ENCODE peak calls at places on chromosomes 5 and 9, in eight cellular contexts. One of them, this sample, is unnamed.

GRCh38 chr5:149750596-149750995 is 20.5 kb downstream of the PPARGC1B start:
- DNase-seq in AG04450: no peak
- DNase-seq in heart left ventricle: peak
- DNase-seq in IMR-90: no peak
- DNase-seq in mucosa of descending colon: no peak
- DNase-seq in A549: no peak
- DNase-seq in endothelial cell of umbilical vein: no peak
- DNase-seq in GM23248: no peak
- DNase-seq in this sample: no peak

GRCh38 chr9:2276296-2276695 is 261.1 kb downstream of the SMARCA2 start:
- DNase-seq in AG04450: no peak
- DNase-seq in heart left ventricle: no peak
- DNase-seq in IMR-90: no peak
- DNase-seq in mucosa of descending colon: no peak
- DNase-seq in A549: no peak
- DNase-seq in endothelial cell of umbilical vein: no peak
- DNase-seq in GM23248: no peak
- DNase-seq in this sample: no peak

GRCh38 chr5:178496661-178497060 is 93.5 kb downstream of the COL23A1 start:
- DNase-seq in AG04450: no peak
- DNase-seq in heart left ventricle: no peak
- DNase-seq in IMR-90: no peak
- DNase-seq in mucosa of descending colon: no peak
- DNase-seq in A549: no peak
- DNase-seq in endothelial cell of umbilical vein: peak
- DNase-seq in GM23248: no peak
- DNase-seq in this sample: no peak

GRCh38 chr5:10077721-10078551 is 171.8 kb downstream of the ATPSCKMT start:
- DNase-seq in AG04450: no peak
- DNase-seq in heart left ventricle: no peak
- DNase-seq in IMR-90: peak
- DNase-seq in mucosa of descending colon: no peak
- DNase-seq in A549: no peak
- DNase-seq in endothelial cell of umbilical vein: no peak
- DNase-seq in GM23248: peak
- DNase-seq in this sample: no peak

GRCh38 chr9:64057553-64057952 is 1227.5 kb downstream of the FOXD4L5 start:
- DNase-seq in AG04450: no peak
- DNase-seq in heart left ventricle: no peak
- DNase-seq in IMR-90: no peak
- DNase-seq in mucosa of descending colon: no peak
- DNase-seq in A549: no peak
- DNase-seq in endothelial cell of umbilical vein: no peak
- DNase-seq in GM23248: no peak
- DNase-seq in this sample: no peak

GRCh38 chr5:72108200-72109050 is 1.1 kb downstream of the MAP1B start:
- DNase-seq in AG04450: no peak
- DNase-seq in heart left ventricle: peak
- DNase-seq in IMR-90: peak
- DNase-seq in mucosa of descending colon: peak
- DNase-seq in A549: peak
- DNase-seq in endothelial cell of umbilical vein: peak
- DNase-seq in GM23248: peak
- DNase-seq in this sample: peak

GRCh38 chr5:9431496-9432258 is 114.2 kb downstream of the SEMA5A start:
- DNase-seq in AG04450: no peak
- DNase-seq in heart left ventricle: no peak
- DNase-seq in IMR-90: peak
- DNase-seq in mucosa of descending colon: no peak
- DNase-seq in A549: no peak
- DNase-seq in endothelial cell of umbilical vein: no peak
- DNase-seq in GM23248: no peak
- DNase-seq in this sample: no peak

GRCh38 chr5:124394700-124395099 is 351.7 kb downstream of the ZNF608 start:
- DNase-seq in AG04450: no peak
- DNase-seq in heart left ventricle: no peak
- DNase-seq in IMR-90: no peak
- DNase-seq in mucosa of descending colon: no peak
- DNase-seq in A549: no peak
- DNase-seq in endothelial cell of umbilical vein: no peak
- DNase-seq in GM23248: no peak
- DNase-seq in this sample: no peak

GRCh38 chr5:72347801-72348305 is 27.7 kb downstream of the PTCD2 start:
- DNase-seq in AG04450: peak
- DNase-seq in heart left ventricle: no peak
- DNase-seq in IMR-90: peak
- DNase-seq in mucosa of descending colon: no peak
- DNase-seq in A549: peak
- DNase-seq in endothelial cell of umbilical vein: no peak
- DNase-seq in GM23248: peak
- DNase-seq in this sample: no peak

GRCh38 chr9:81833563-81834345 is 94.5 kb upstream of the SPATA31D4 start:
- DNase-seq in AG04450: no peak
- DNase-seq in heart left ventricle: no peak
- DNase-seq in IMR-90: peak
- DNase-seq in mucosa of descending colon: no peak
- DNase-seq in A549: no peak
- DNase-seq in endothelial cell of umbilical vein: peak
- DNase-seq in GM23248: peak
- DNase-seq in this sample: no peak

GRCh38 chr5:151151793-151152192 is 5.8 kb downstream of the ANXA6 start:
- DNase-seq in AG04450: no peak
- DNase-seq in heart left ventricle: no peak
- DNase-seq in IMR-90: peak
- DNase-seq in mucosa of descending colon: peak
- DNase-seq in A549: no peak
- DNase-seq in endothelial cell of umbilical vein: no peak
- DNase-seq in GM23248: peak
- DNase-seq in this sample: no peak

GRCh38 chr5:172102913-172103629 is 85.0 kb downstream of the STK10 start:
- DNase-seq in AG04450: peak
- DNase-seq in heart left ventricle: peak
- DNase-seq in IMR-90: peak
- DNase-seq in mucosa of descending colon: peak
- DNase-seq in A549: peak
- DNase-seq in endothelial cell of umbilical vein: peak
- DNase-seq in GM23248: peak
- DNase-seq in this sample: no peak

GRCh38 chr5:14090290-14090689 is 52.9 kb upstream of the TRIO start:
- DNase-seq in AG04450: no peak
- DNase-seq in heart left ventricle: no peak
- DNase-seq in IMR-90: no peak
- DNase-seq in mucosa of descending colon: no peak
- DNase-seq in A549: no peak
- DNase-seq in endothelial cell of umbilical vein: no peak
- DNase-seq in GM23248: no peak
- DNase-seq in this sample: no peak

GRCh38 chr9:14522627-14523379 is 170.4 kb downstream of the ZDHHC21 start:
- DNase-seq in AG04450: no peak
- DNase-seq in heart left ventricle: no peak
- DNase-seq in IMR-90: no peak
- DNase-seq in mucosa of descending colon: no peak
- DNase-seq in A549: no peak
- DNase-seq in endothelial cell of umbilical vein: no peak
- DNase-seq in GM23248: no peak
- DNase-seq in this sample: no peak

GRCh38 chr9:15205632-15206243 is 101.3 kb downstream of the TTC39B start:
- DNase-seq in AG04450: peak
- DNase-seq in heart left ventricle: no peak
- DNase-seq in IMR-90: peak
- DNase-seq in mucosa of descending colon: no peak
- DNase-seq in A549: no peak
- DNase-seq in endothelial cell of umbilical vein: peak
- DNase-seq in GM23248: no peak
- DNase-seq in this sample: no peak

GRCh38 chr9:113373676-113374392 is 3.0 kb downstream of the HDHD3 start:
- DNase-seq in AG04450: no peak
- DNase-seq in heart left ventricle: no peak
- DNase-seq in IMR-90: no peak
- DNase-seq in mucosa of descending colon: no peak
- DNase-seq in A549: no peak
- DNase-seq in endothelial cell of umbilical vein: no peak
- DNase-seq in GM23248: no peak
- DNase-seq in this sample: no peak

GRCh38 chr9:113375057-113376023 is 1.4 kb downstream of the HDHD3 start:
- DNase-seq in AG04450: no peak
- DNase-seq in heart left ventricle: no peak
- DNase-seq in IMR-90: peak
- DNase-seq in mucosa of descending colon: peak
- DNase-seq in A549: peak
- DNase-seq in endothelial cell of umbilical vein: no peak
- DNase-seq in GM23248: peak
- DNase-seq in this sample: no peak

GRCh38 chr9:113373255-113373654 is 3.5 kb downstream of the HDHD3 start:
- DNase-seq in AG04450: no peak
- DNase-seq in heart left ventricle: no peak
- DNase-seq in IMR-90: no peak
- DNase-seq in mucosa of descending colon: no peak
- DNase-seq in A549: no peak
- DNase-seq in endothelial cell of umbilical vein: no peak
- DNase-seq in GM23248: no peak
- DNase-seq in this sample: no peak

GRCh38 chr9:113380869-113381378 is 4.1 kb upstream of the HDHD3 start:
- DNase-seq in AG04450: no peak
- DNase-seq in heart left ventricle: no peak
- DNase-seq in IMR-90: no peak
- DNase-seq in mucosa of descending colon: peak
- DNase-seq in A549: no peak
- DNase-seq in endothelial cell of umbilical vein: no peak
- DNase-seq in GM23248: no peak
- DNase-seq in this sample: no peak

GRCh38 chr9:113376634-113377531 is at the start of gene HDHD3:
- DNase-seq in AG04450: no peak
- DNase-seq in heart left ventricle: peak
- DNase-seq in IMR-90: peak
- DNase-seq in mucosa of descending colon: peak
- DNase-seq in A549: peak
- DNase-seq in endothelial cell of umbilical vein: peak
- DNase-seq in GM23248: peak
- DNase-seq in this sample: peak
- H3K4me3 ChIP-seq in AG04450: peak
- H3K4me3 ChIP-seq in heart left ventricle: peak
- H3K4me3 ChIP-seq in IMR-90: peak
- H3K4me3 ChIP-seq in mucosa of descending colon: peak
- H3K4me3 ChIP-seq in A549: peak
- H3K4me3 ChIP-seq in endothelial cell of umbilical vein: peak
- H3K4me3 ChIP-seq in GM23248: peak
- H3K4me3 ChIP-seq in this sample: peak

GRCh38 chr5:147575598-147575997 is 65.7 kb upstream of the DPYSL3 start:
- DNase-seq in AG04450: no peak
- DNase-seq in heart left ventricle: no peak
- DNase-seq in IMR-90: no peak
- DNase-seq in mucosa of descending colon: no peak
- DNase-seq in A549: no peak
- DNase-seq in endothelial cell of umbilical vein: no peak
- DNase-seq in GM23248: no peak
- DNase-seq in this sample: no peak
- H3K4me3 ChIP-seq in AG04450: no peak
- H3K4me3 ChIP-seq in heart left ventricle: no peak
- H3K4me3 ChIP-seq in IMR-90: no peak
- H3K4me3 ChIP-seq in mucosa of descending colon: no peak
- H3K4me3 ChIP-seq in A549: no peak
- H3K4me3 ChIP-seq in endothelial cell of umbilical vein: no peak
- H3K4me3 ChIP-seq in GM23248: no peak
- H3K4me3 ChIP-seq in this sample: no peak

DNA sequence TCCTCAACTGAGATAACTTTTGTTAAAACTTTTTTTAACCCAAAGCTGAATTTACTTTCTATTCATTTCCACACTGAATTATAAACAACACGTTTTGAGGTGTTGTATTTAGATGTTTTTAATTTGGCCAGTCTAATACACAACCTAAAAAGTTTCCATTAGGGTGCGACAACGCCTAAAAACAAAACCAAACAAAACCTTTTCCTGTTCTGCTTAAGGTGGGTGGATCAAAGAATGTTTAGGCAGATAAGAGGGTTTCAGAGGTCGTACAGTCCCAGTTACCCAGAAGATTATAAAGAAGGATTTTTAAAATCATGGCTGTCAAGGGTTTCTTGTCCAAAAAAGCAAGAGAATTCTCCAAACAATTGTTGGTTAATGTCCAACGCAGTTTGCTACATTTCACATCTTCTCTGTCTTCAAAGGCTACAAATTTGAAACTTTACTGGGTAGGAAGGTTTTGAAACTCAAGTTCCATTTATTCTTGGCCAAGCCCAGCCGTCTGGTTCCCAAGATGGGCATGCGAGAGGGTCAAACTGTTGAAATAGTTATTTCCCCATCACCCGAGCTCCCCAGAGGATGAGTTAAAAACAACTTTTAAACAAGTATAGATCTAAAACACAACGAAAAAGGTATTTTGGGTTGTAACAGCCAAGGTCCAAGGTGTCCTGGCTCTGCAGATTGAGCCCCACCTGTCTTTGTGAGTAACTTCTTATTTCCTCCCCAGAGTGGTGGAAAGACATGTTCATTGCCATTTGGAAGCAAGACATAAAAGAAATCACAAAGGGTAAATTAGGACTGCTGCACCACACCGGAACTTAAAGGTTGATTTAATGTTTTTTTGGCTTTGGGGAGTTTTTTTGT is 122.8 kb upstream of the MAP3K1 start:
- DNase-seq in AG04450: no peak
- DNase-seq in heart left ventricle: no peak
- DNase-seq in IMR-90: no peak
- DNase-seq in mucosa of descending colon: no peak
- DNase-seq in A549: no peak
- DNase-seq in endothelial cell of umbilical vein: no peak
- DNase-seq in GM23248: no peak
- DNase-seq in this sample: no peak
- H3K4me3 ChIP-seq in AG04450: no peak
- H3K4me3 ChIP-seq in heart left ventricle: no peak
- H3K4me3 ChIP-seq in IMR-90: no peak
- H3K4me3 ChIP-seq in mucosa of descending colon: no peak
- H3K4me3 ChIP-seq in A549: no peak
- H3K4me3 ChIP-seq in endothelial cell of umbilical vein: no peak
- H3K4me3 ChIP-seq in GM23248: no peak
- H3K4me3 ChIP-seq in this sample: no peak

GRCh38 chr9:127977877-127978647 is 2.7 kb downstream of the EEIG1 start:
- DNase-seq in AG04450: peak
- DNase-seq in heart left ventricle: peak
- DNase-seq in IMR-90: peak
- DNase-seq in mucosa of descending colon: peak
- DNase-seq in A549: peak
- DNase-seq in endothelial cell of umbilical vein: no peak
- DNase-seq in GM23248: peak
- DNase-seq in this sample: no peak

GRCh38 chr9:127976498-127976897 is 4.3 kb downstream of the EEIG1 start:
- DNase-seq in AG04450: no peak
- DNase-seq in heart left ventricle: no peak
- DNase-seq in IMR-90: no peak
- DNase-seq in mucosa of descending colon: peak
- DNase-seq in A549: no peak
- DNase-seq in endothelial cell of umbilical vein: no peak
- DNase-seq in GM23248: no peak
- DNase-seq in this sample: no peak

GRCh38 chr9:127975376-127976315 is 5.1 kb downstream of the EEIG1 start:
- DNase-seq in AG04450: no peak
- DNase-seq in heart left ventricle: peak
- DNase-seq in IMR-90: no peak
- DNase-seq in mucosa of descending colon: no peak
- DNase-seq in A549: no peak
- DNase-seq in endothelial cell of umbilical vein: no peak
- DNase-seq in GM23248: peak
- DNase-seq in this sample: no peak

GRCh38 chr9:127979015-127979332 is 1.8 kb downstream of the EEIG1 start:
- DNase-seq in AG04450: no peak
- DNase-seq in heart left ventricle: no peak
- DNase-seq in IMR-90: no peak
- DNase-seq in mucosa of descending colon: no peak
- DNase-seq in A549: no peak
- DNase-seq in endothelial cell of umbilical vein: no peak
- DNase-seq in GM23248: no peak
- DNase-seq in this sample: no peak

GRCh38 chr9:127976943-127977871 is 3.6 kb downstream of the EEIG1 start:
- DNase-seq in AG04450: no peak
- DNase-seq in heart left ventricle: no peak
- DNase-seq in IMR-90: no peak
- DNase-seq in mucosa of descending colon: peak
- DNase-seq in A549: no peak
- DNase-seq in endothelial cell of umbilical vein: no peak
- DNase-seq in GM23248: no peak
- DNase-seq in this sample: no peak
- H3K4me3 ChIP-seq in AG04450: peak
- H3K4me3 ChIP-seq in heart left ventricle: peak
- H3K4me3 ChIP-seq in IMR-90: no peak
- H3K4me3 ChIP-seq in mucosa of descending colon: no peak
- H3K4me3 ChIP-seq in A549: peak
- H3K4me3 ChIP-seq in endothelial cell of umbilical vein: no peak
- H3K4me3 ChIP-seq in GM23248: peak
- H3K4me3 ChIP-seq in this sample: no peak